ENCODE peak calls at places on chromosome 1, in eight cellular contexts. I, J, H, P, B, L, A and E are unnamed samples.

GRCh38 chr1:29563092-29563491 is 326.8 kb downstream of the PTPRU start:
- DNase-seq in I (no peak), J (no peak), H (no peak), P (no peak), B (no peak), L (no peak), A (no peak), E (no peak)

GRCh38 chr1:182569939-182570610 is 19.0 kb downstream of the RNASEL start:
- DNase-seq in I (no peak), J (no peak), H (no peak), P (no peak), B (no peak), L (no peak), A (no peak), E (no peak)

GRCh38 chr1:209094384-209094783 is 489.1 kb upstream of the CAMK1G start:
- DNase-seq in I (no peak), J (no peak), H (no peak), P (no peak), B (no peak), L (no peak), A (no peak), E (no peak)

GRCh38 chr1:21669287-21670058 is at the start of gene RAP1GAP:
- DNase-seq in I (no peak), J (no peak), H (no peak), P (peak; percentile 23), B (no peak), L (no peak), A (no peak), E (no peak)

GRCh38 chr1:54285815-54286214 is 85.8 kb downstream of the MRPL37 start:
- DNase-seq in I (no peak), J (no peak), H (no peak), P (no peak), B (no peak), L (peak; percentile 19), A (no peak), E (no peak)

GRCh38 chr1:244237445-244237844 is 186.4 kb downstream of the ZBTB18 start:
- DNase-seq in I (no peak), J (no peak), H (no peak), P (no peak), B (no peak), L (no peak), A (no peak), E (no peak)

GRCh38 chr1:115189814-115190541 is 100.7 kb upstream of the TSPAN2 start:
- DNase-seq in I (peak; percentile 49), J (peak; percentile 95), H (peak; percentile 98), P (no peak), B (peak; percentile 91), L (no peak), A (no peak), E (no peak)

GRCh38 chr1:183982172-183982963 is 55.2 kb downstream of the COLGALT2 start:
- DNase-seq in I (no peak), J (no peak), H (no peak), P (no peak), B (no peak), L (no peak), A (no peak), E (no peak)

GRCh38 chr1:116360435-116361173 is 12.4 kb upstream of the ATP1A1 start:
- DNase-seq in I (no peak), J (peak; percentile 38), H (no peak), P (no peak), B (no peak), L (no peak), A (no peak), E (no peak)
- TF ChIP-seq CTCF in I (peak; percentile 65), J (peak; percentile 48), H (no peak), P (no peak), B (no peak), L (peak; percentile 6), A (peak; percentile 59), E (no peak)

GRCh38 chr1:195934839-195935557 is 673.2 kb downstream of the KCNT2 start:
- DNase-seq in I (no peak), J (no peak), H (peak; percentile 27), P (no peak), B (no peak), L (no peak), A (no peak), E (no peak)

GRCh38 chr1:195941314-195941713 is 666.9 kb downstream of the KCNT2 start:
- DNase-seq in I (no peak), J (no peak), H (no peak), P (no peak), B (no peak), L (no peak), A (no peak), E (no peak)

GRCh38 chr1:195939844-195940243 is 668.4 kb downstream of the KCNT2 start:
- DNase-seq in I (no peak), J (no peak), H (no peak), P (no peak), B (no peak), L (no peak), A (no peak), E (no peak)
- TF ChIP-seq CTCF in I (no peak), J (no peak), H (peak; percentile 17), P (no peak), B (no peak), L (no peak), A (peak; percentile 44), E (peak; percentile 22)

GRCh38 chr1:206545351-206545750 is 38.0 kb downstream of the RASSF5 start:
- DNase-seq in I (no peak), J (no peak), H (no peak), P (no peak), B (no peak), L (peak; percentile 4), A (no peak), E (no peak)
- TF ChIP-seq CTCF in I (no peak), J (no peak), H (no peak), P (no peak), B (no peak), L (no peak), A (no peak), E (no peak)

DNA sequence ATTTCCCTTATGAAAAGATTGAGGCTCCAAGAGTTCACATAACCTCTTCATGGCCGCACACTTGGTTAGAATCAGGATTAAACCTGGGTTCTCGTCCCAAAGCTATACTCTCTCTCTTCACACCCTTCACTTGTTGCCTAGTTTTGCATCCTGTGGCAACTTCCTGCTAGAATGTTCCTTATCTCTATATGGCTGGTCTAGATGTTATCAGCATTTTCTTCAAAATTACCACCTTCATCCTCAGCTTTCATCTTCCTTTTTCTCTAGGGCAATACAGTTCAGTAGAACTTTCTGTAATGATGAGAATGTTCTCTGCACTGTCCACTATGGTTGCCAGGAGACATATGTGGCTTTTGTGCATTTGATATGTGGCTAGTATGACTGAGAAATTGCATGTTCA is 31.1 kb upstream of the BCAR3 start:
- DNase-seq in I (no peak), J (no peak), H (no peak), P (no peak), B (no peak), L (no peak), A (no peak), E (no peak)
- TF ChIP-seq CTCF in I (no peak), J (no peak), H (no peak), P (no peak), B (no peak), L (no peak), A (no peak), E (no peak)

GRCh38 chr1:28123461-28123961 is 35.1 kb upstream of the EYA3 start:
- DNase-seq in I (peak; percentile 16), J (peak; percentile 78), H (no peak), P (no peak), B (no peak), L (peak; percentile 19), A (no peak), E (no peak)
- TF ChIP-seq CTCF in I (no peak), J (no peak), H (no peak), P (no peak), B (no peak), L (no peak), A (no peak), E (no peak)

DNA sequence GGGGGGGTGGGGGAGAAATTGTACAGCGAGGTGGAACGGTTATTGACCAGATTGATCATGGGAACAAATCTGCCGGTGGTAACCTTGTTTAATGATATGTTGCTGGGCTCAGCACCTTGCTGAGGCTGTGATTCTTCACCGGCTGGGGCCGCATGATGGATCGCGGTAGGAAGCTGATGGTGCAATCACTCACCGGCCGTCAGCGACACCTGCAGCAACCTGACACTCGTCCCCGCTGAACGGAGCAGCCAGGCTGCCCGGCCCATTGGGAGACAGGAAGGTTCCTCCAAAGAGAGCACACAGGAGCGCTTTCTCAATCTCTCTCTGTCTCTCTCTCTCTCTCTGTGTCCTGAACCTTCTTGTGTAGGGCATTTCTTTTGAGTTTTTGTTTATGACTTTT is 128.5 kb upstream of the RRP15 start:
- DNase-seq in I (peak; percentile 13), J (no peak), H (no peak), P (no peak), B (no peak), L (peak; percentile 43), A (peak; percentile 21), E (peak; percentile 69)
- TF ChIP-seq CTCF in I (no peak), J (no peak), H (no peak), P (no peak), B (no peak), L (no peak), A (no peak), E (no peak)

DNA sequence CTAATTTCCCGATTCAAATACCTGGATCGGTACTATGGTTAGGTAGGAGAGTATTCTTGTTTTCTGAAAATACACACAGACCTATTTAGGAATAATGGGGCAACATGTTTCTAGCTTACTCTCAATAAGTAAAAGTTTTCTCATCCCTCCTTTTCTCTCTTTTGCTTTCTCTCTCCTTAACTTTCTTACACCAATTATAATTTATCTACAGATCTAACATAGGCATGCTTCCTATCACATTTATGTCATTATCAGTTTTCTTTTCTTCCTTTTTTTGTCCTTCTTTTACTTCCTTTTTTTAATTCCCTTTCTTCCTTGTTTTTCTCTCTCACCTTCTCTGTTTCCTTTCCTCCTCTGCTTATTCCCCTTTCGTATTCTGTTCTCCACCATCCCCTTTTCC is 20.3 kb downstream of the SNX7 start:
- DNase-seq in I (no peak), J (no peak), H (no peak), P (no peak), B (no peak), L (no peak), A (no peak), E (no peak)
- TF ChIP-seq CTCF in I (no peak), J (no peak), H (no peak), P (no peak), B (no peak), L (no peak), A (no peak), E (no peak)

GRCh38 chr1:13759072-13759471 is 59.1 kb downstream of the PRDM2 start:
- DNase-seq in I (peak; percentile 44), J (no peak), H (no peak), P (no peak), B (no peak), L (no peak), A (no peak), E (peak; percentile 41)
- TF ChIP-seq CTCF in I (no peak), J (no peak), H (no peak), P (no peak), B (no peak), L (no peak), A (no peak), E (no peak)